ENCODE peak calls at places on chromosomes 16 and 17, in five cellular contexts. U is lower lobe of right lung, I is tibial artery, G is HFFc6, J is progenitor cell of endocrine pancreas. S is an unnamed sample.

GRCh38 chr16:23388786-23389185 is 64.2 kb downstream of the COG7 start:
- DNase-seq in J (no peak), U (peak; percentile 8), I (no peak), G (no peak), S (no peak)

GRCh38 chr17:37024181-37024637 is 75.5 kb downstream of the AATF start:
- DNase-seq in I (no peak), J (no peak), G (no peak), U (no peak), S (no peak)

GRCh38 chr17:43467981-43468541 is 15.7 kb upstream of the DHX8 start:
- DNase-seq in U (no peak), J (no peak), G (peak; percentile 96), I (peak; percentile 68), S (no peak)

GRCh38 chr16:23423496-23424049 is 29.4 kb downstream of the COG7 start:
- DNase-seq in U (peak; percentile 59), G (peak; percentile 95), I (peak; percentile 90), J (no peak), S (no peak)

GRCh38 chr16:1343428-1344242 is 8.0 kb downstream of the TSR3 start:
- DNase-seq in J (no peak), I (no peak), G (no peak), U (no peak), S (no peak)

GRCh38 chr16:85969159-85969558 is 70.2 kb downstream of the IRF8 start:
- DNase-seq in U (no peak), J (no peak), I (no peak), G (peak; percentile 50), S (no peak)

GRCh38 chr16:56426585-56426984 is 1.2 kb upstream of the AMFR start:
- DNase-seq in U (no peak), I (no peak), G (no peak), J (no peak), S (no peak)

GRCh38 chr16:76797457-76797856 is 393.5 kb upstream of the MON1B start:
- DNase-seq in G (no peak), I (no peak), U (no peak), J (no peak), S (no peak)

GRCh38 chr17:80855968-80856862 is 135.4 kb upstream of the CHMP6 start:
- DNase-seq in I (peak; percentile 64), J (no peak), G (peak; percentile 98), U (no peak), S (no peak)

GRCh38 chr17:79800325-79801155 is 3.7 kb upstream of the CBX8 start:
- DNase-seq in J (no peak), U (no peak), I (no peak), G (peak; percentile 21), S (no peak)

GRCh38 chr17:69213059-69213813 is 15.4 kb downstream of the ABCA10 start:
- DNase-seq in G (no peak), J (no peak), I (no peak), U (no peak), S (no peak)

GRCh38 chr17:4187076-4187475 is 44.1 kb downstream of the CYB5D2 start:
- DNase-seq in U (no peak), I (no peak), G (no peak), J (no peak), S (no peak)

GRCh38 chr16:89471225-89471624 is 19.1 kb downstream of the ANKRD11 start:
- DNase-seq in G (peak; percentile 79), U (no peak), J (no peak), I (no peak), S (no peak)

GRCh38 chr17:10756146-10756545 is 26.3 kb upstream of the TMEM220 start:
- DNase-seq in U (no peak), J (no peak), I (no peak), G (no peak), S (no peak)

GRCh38 chr16:2840914-2841313 is 10.8 kb downstream of the ZG16B start:
- DNase-seq in G (no peak), U (peak; percentile 37), I (no peak), J (no peak), S (no peak)

GRCh38 chr16:31038993-31039392 is 5.6 kb downstream of the STX4 start:
- DNase-seq in J (no peak), I (no peak), U (no peak), G (no peak), S (no peak)

GRCh38 chr17:56934280-56934679 is 20.4 kb upstream of the TRIM25 start:
- DNase-seq in J (no peak), U (no peak), G (no peak), I (no peak), S (no peak)

GRCh38 chr17:70636517-70637133 is 467.3 kb downstream of the KCNJ2 start:
- DNase-seq in U (no peak), I (no peak), J (no peak), G (peak; percentile 36), S (no peak)

GRCh38 chr17:57266842-57267241 is 10.5 kb downstream of the MSI2 start:
- DNase-seq in J (no peak), G (no peak), U (no peak), I (no peak), S (no peak)

GRCh38 chr17:31391496-31391949 is at the start of gene RAB11FIP4:
- DNase-seq in J (no peak), U (no peak), I (no peak), G (no peak), S (peak; percentile 73)

GRCh38 chr17:68993112-68993511 is 37.9 kb upstream of the ABCA8 start:
- DNase-seq in U (no peak), I (no peak), G (no peak), J (no peak), S (no peak)

GRCh38 chr16:1839554-1839953 is 12.5 kb downstream of the FAHD1 start:
- DNase-seq in G (peak; percentile 63), J (no peak), U (no peak), I (no peak), S (no peak)

GRCh38 chr17:15475620-15476354 is 8.4 kb upstream of the CDRT4 start:
- DNase-seq in U (no peak), I (no peak), J (no peak), G (peak; percentile 23), S (no peak)

GRCh38 chr17:78769200-78769773 is 12.8 kb downstream of the CYTH1 start:
- DNase-seq in I (no peak), U (no peak), J (no peak), G (no peak), S (no peak)

GRCh38 chr16:55036371-55036821 is 105.7 kb downstream of the IRX5 start:
- DNase-seq in U (no peak), G (no peak), J (no peak), I (no peak), S (no peak)

GRCh38 chr17:4393806-4394205 is 27.3 kb upstream of the UBE2G1 start:
- DNase-seq in J (no peak), U (no peak), G (no peak), I (no peak), S (no peak)

GRCh38 chr16:74448990-74449389 is 27.7 kb upstream of the CLEC18B start:
- DNase-seq in J (no peak), I (peak; percentile 86), U (no peak), G (peak; percentile 94), S (no peak)

GRCh38 chr16:57186630-57187507 is 740 bp downstream of the RSPRY1 start:
- DNase-seq in J (no peak), G (peak; percentile 10), I (peak; percentile 22), U (no peak), S (no peak)

GRCh38 chr16:3469736-3470135 is 25.6 kb downstream of the C16orf90 start:
- DNase-seq in G (no peak), J (no peak), I (no peak), U (no peak), S (no peak)

GRCh38 chr16:67537270-67537635 is 8.6 kb downstream of the RIPOR1 start:
- DNase-seq in U (peak; percentile 74), J (no peak), G (no peak), I (peak; percentile 68), S (no peak)

GRCh38 chr17:82239926-82240505 is 11.2 kb downstream of the SLC16A3 start:
- DNase-seq in I (no peak), G (no peak), U (no peak), J (no peak), S (no peak)

GRCh38 chr17:35051579-35052239 is 11.8 kb downstream of the RFFL start:
- DNase-seq in J (no peak), G (no peak), U (no peak), I (no peak), S (no peak)

GRCh38 chr17:27378482-27379200 is 77.6 kb upstream of the KSR1 start:
- DNase-seq in I (no peak), J (no peak), G (no peak), U (no peak), S (no peak)

GRCh38 chr17:27380551-27380950 is 75.7 kb upstream of the KSR1 start:
- DNase-seq in J (no peak), G (no peak), U (no peak), I (no peak), S (no peak)

GRCh38 chr17:27379863-27380533 is 76.2 kb upstream of the KSR1 start:
- DNase-seq in U (peak; percentile 77), G (peak; percentile 21), I (peak; percentile 63), J (no peak), S (no peak)

GRCh38 chr17:27381007-27381501 is 75.2 kb upstream of the KSR1 start:
- DNase-seq in J (peak; percentile 42), I (peak; percentile 40), G (no peak), U (peak; percentile 86), S (peak; percentile 57)

DNA sequence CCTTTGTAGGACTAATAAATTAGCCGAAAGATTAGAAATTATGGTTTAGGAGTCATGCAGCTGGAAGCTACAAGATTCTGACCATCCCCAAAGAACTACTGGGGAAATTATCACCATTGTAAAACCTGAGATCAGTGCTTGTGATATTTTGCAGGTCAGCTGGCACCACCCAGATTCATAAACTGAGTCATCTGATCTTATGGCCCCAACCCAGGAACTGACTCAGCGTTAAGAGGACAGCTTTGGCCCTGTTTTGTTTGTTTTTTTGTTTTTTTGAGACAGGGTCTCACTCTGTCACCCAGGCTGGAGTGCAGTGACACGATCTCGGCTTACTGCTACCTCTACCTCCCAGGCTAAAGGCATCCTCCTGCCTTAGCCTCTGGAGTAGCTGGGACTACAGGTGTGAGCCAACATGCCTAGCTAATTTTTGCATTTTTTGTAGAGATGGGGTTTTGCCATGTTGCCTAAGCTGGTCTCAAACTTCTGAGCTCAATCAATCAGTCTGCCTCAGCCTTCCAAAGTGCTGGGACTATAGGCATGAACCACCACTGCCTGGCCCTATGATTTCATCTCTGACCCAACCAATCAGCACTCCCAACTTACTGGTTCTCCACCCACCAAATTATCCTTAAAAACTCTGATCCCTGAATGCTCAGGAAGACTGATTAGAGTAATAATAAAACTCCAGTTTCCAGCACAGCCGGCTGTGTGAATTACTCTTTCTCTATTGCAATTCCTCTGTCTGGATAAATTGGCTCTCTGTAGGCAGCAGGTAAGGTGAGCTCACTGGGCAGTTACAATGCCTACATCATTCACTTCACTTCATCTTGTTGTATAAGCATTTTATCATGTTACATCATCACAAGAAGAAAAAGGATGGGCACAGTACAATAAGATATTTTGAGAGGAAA is 79.4 kb upstream of the KSR1 start:
- DNase-seq in I (no peak), G (peak; percentile 35), U (no peak), J (no peak), S (no peak)
- TF ChIP-seq CTCF in I (no peak), G (no peak), U (no peak), J (no peak), S (no peak)

GRCh38 chr17:58487589-58488427 is at the start of gene HSF5:
- DNase-seq in G (no peak), I (no peak), J (no peak), U (peak; percentile 72), S (no peak)
- TF ChIP-seq CTCF in G (peak; percentile 54), I (no peak), J (no peak), U (peak; percentile 47), S (no peak)

GRCh38 chr16:14310519-14310991 is 239.4 kb downstream of the MRTFB start:
- DNase-seq in J (no peak), I (no peak), G (no peak), U (no peak), S (no peak)
- TF ChIP-seq CTCF in J (peak; percentile 40), I (no peak), G (peak; percentile 61), U (no peak), S (no peak)

GRCh38 chr16:16145286-16145685 is 78.0 kb downstream of the ABCC6 start:
- DNase-seq in J (no peak), G (no peak), I (no peak), U (no peak), S (no peak)
- TF ChIP-seq CTCF in J (no peak), G (no peak), I (no peak), U (no peak), S (no peak)

S was measured in D721Med.